ENCODE peak calls at places on chromosomes 13 and 19, in five cellular contexts. One of them, this sample, is unnamed.

GRCh38 chr13:110643768-110644421 is 28.6 kb downstream of the NAXD start:
- DNase-seq in IMR-90: no peak
- DNase-seq in body of pancreas: peak
- DNase-seq in AG09319: no peak
- DNase-seq in GM06990: no peak
- DNase-seq in this sample: no peak

GRCh38 chr19:54073829-54074228 is 7.3 kb downstream of the TARM1 start:
- DNase-seq in AG09319: no peak
- DNase-seq in GM06990: no peak
- DNase-seq in IMR-90: no peak
- DNase-seq in body of pancreas: no peak
- DNase-seq in this sample: no peak

GRCh38 chr13:24892844-24893243 is 128.9 kb downstream of the RNF17 start:
- DNase-seq in AG09319: no peak
- DNase-seq in GM06990: no peak
- DNase-seq in body of pancreas: no peak
- DNase-seq in IMR-90: no peak
- DNase-seq in this sample: no peak

GRCh38 chr19:7516281-7516862 is 469 bp downstream of the ZNF358 start:
- DNase-seq in GM06990: no peak
- DNase-seq in IMR-90: no peak
- DNase-seq in body of pancreas: no peak
- DNase-seq in AG09319: no peak
- DNase-seq in this sample: peak

GRCh38 chr13:23399254-23399796 is 34.2 kb downstream of the SACS start:
- DNase-seq in AG09319: no peak
- DNase-seq in body of pancreas: no peak
- DNase-seq in GM06990: no peak
- DNase-seq in IMR-90: no peak
- DNase-seq in this sample: no peak

GRCh38 chr13:113083402-113084061 is 22.1 kb upstream of the F7 start:
- DNase-seq in AG09319: no peak
- DNase-seq in IMR-90: peak
- DNase-seq in GM06990: no peak
- DNase-seq in body of pancreas: no peak
- DNase-seq in this sample: no peak

GRCh38 chr19:10815969-10816635 is 19.9 kb downstream of the TMED1 start:
- DNase-seq in body of pancreas: no peak
- DNase-seq in IMR-90: peak
- DNase-seq in GM06990: no peak
- DNase-seq in AG09319: no peak
- DNase-seq in this sample: no peak

GRCh38 chr19:45753548-45753947 is 15.5 kb downstream of the SIX5 start:
- DNase-seq in GM06990: no peak
- DNase-seq in body of pancreas: peak
- DNase-seq in IMR-90: no peak
- DNase-seq in AG09319: no peak
- DNase-seq in this sample: no peak

GRCh38 chr19:33998739-33999345 is 173.5 kb upstream of the LSM14A start:
- DNase-seq in IMR-90: no peak
- DNase-seq in body of pancreas: no peak
- DNase-seq in GM06990: no peak
- DNase-seq in AG09319: no peak
- DNase-seq in this sample: no peak

GRCh38 chr19:1177322-1178114 is 3.5 kb upstream of the SBNO2 start:
- DNase-seq in GM06990: no peak
- DNase-seq in IMR-90: peak
- DNase-seq in AG09319: peak
- DNase-seq in body of pancreas: no peak
- DNase-seq in this sample: no peak

GRCh38 chr19:36114763-36115452 is at the start of gene POLR2I:
- DNase-seq in IMR-90: peak
- DNase-seq in body of pancreas: peak
- DNase-seq in GM06990: peak
- DNase-seq in AG09319: peak
- DNase-seq in this sample: peak

GRCh38 chr19:36115453-36116343 is at the start of gene TBCB:
- DNase-seq in body of pancreas: no peak
- DNase-seq in GM06990: no peak
- DNase-seq in IMR-90: peak
- DNase-seq in AG09319: no peak
- DNase-seq in this sample: peak

GRCh38 chr19:36113425-36113824 is 1.2 kb downstream of the POLR2I start:
- DNase-seq in IMR-90: no peak
- DNase-seq in AG09319: no peak
- DNase-seq in body of pancreas: no peak
- DNase-seq in GM06990: no peak
- DNase-seq in this sample: no peak

GRCh38 chr19:36112678-36113077 is 1.7 kb downstream of the OVOL3 start:
- DNase-seq in IMR-90: no peak
- DNase-seq in body of pancreas: no peak
- DNase-seq in GM06990: no peak
- DNase-seq in AG09319: no peak
- DNase-seq in this sample: no peak

GRCh38 chr19:36113895-36114762 is 546 bp downstream of the POLR2I start:
- DNase-seq in AG09319: no peak
- DNase-seq in IMR-90: peak
- DNase-seq in body of pancreas: peak
- DNase-seq in GM06990: no peak
- DNase-seq in this sample: peak
- TF ChIP-seq CTCF in AG09319: no peak
- TF ChIP-seq CTCF in IMR-90: peak
- TF ChIP-seq CTCF in body of pancreas: peak
- TF ChIP-seq CTCF in GM06990: no peak
- TF ChIP-seq CTCF in this sample: no peak

DNA sequence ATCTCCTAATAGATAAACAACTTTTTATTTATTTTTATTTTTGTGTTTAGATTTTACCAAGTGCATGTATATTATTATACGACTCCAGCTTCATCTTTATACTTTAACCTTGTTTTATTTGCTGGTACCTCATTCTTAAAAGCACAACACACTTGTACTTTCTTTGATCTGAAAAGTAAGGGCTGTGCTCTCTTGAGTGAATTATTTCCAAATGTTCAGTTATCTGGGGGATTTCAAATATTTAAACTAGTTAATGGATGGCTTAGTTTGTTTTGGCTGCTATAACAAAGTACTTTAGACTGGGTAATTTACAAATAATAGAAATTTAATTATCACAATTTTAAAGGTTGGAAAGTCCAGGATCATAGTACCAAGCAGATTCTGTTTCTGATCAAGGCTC is 1148.2 kb upstream of the PCDH9 start:
- DNase-seq in body of pancreas: no peak
- DNase-seq in AG09319: no peak
- DNase-seq in IMR-90: no peak
- DNase-seq in GM06990: no peak
- DNase-seq in this sample: no peak
- TF ChIP-seq CTCF in body of pancreas: no peak
- TF ChIP-seq CTCF in AG09319: no peak
- TF ChIP-seq CTCF in IMR-90: no peak
- TF ChIP-seq CTCF in GM06990: no peak
- TF ChIP-seq CTCF in this sample: no peak

GRCh38 chr19:48807590-48808308 is 3.1 kb downstream of the BCAT2 start:
- DNase-seq in IMR-90: no peak
- DNase-seq in body of pancreas: peak
- DNase-seq in GM06990: no peak
- DNase-seq in AG09319: no peak
- DNase-seq in this sample: no peak
- TF ChIP-seq CTCF in IMR-90: no peak
- TF ChIP-seq CTCF in body of pancreas: no peak
- TF ChIP-seq CTCF in GM06990: peak
- TF ChIP-seq CTCF in AG09319: no peak
- TF ChIP-seq CTCF in this sample: no peak

DNA sequence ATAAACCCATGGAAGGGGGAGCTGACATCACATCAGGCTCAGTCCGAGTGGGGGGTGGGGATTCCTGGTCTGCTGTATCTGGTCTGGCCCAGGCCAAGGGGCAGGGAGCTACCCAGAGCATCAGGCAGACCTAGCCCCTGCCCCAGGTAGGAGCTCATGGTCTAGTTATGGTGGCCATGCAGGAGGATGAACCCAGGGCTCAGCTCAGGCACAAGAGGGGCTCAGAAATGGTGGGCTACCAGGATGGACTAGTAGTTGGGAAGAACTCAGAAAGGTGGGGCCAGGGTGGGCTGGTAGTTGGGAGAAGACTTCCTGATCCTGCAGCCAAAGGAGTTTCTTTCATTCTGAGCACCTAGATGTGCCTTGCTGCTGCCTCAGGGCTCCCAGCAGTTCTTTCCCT is 14.3 kb downstream of the VSTM2B start:
- DNase-seq in GM06990: no peak
- DNase-seq in IMR-90: no peak
- DNase-seq in AG09319: no peak
- DNase-seq in body of pancreas: no peak
- DNase-seq in this sample: no peak
- TF ChIP-seq CTCF in GM06990: no peak
- TF ChIP-seq CTCF in IMR-90: no peak
- TF ChIP-seq CTCF in AG09319: no peak
- TF ChIP-seq CTCF in body of pancreas: no peak
- TF ChIP-seq CTCF in this sample: no peak

GRCh38 chr13:109500146-109500773 is 286.1 kb downstream of the IRS2 start:
- DNase-seq in body of pancreas: no peak
- DNase-seq in IMR-90: peak
- DNase-seq in AG09319: no peak
- DNase-seq in GM06990: no peak
- DNase-seq in this sample: no peak
- TF ChIP-seq CTCF in body of pancreas: no peak
- TF ChIP-seq CTCF in IMR-90: peak
- TF ChIP-seq CTCF in AG09319: no peak
- TF ChIP-seq CTCF in GM06990: no peak
- TF ChIP-seq CTCF in this sample: no peak

DNA sequence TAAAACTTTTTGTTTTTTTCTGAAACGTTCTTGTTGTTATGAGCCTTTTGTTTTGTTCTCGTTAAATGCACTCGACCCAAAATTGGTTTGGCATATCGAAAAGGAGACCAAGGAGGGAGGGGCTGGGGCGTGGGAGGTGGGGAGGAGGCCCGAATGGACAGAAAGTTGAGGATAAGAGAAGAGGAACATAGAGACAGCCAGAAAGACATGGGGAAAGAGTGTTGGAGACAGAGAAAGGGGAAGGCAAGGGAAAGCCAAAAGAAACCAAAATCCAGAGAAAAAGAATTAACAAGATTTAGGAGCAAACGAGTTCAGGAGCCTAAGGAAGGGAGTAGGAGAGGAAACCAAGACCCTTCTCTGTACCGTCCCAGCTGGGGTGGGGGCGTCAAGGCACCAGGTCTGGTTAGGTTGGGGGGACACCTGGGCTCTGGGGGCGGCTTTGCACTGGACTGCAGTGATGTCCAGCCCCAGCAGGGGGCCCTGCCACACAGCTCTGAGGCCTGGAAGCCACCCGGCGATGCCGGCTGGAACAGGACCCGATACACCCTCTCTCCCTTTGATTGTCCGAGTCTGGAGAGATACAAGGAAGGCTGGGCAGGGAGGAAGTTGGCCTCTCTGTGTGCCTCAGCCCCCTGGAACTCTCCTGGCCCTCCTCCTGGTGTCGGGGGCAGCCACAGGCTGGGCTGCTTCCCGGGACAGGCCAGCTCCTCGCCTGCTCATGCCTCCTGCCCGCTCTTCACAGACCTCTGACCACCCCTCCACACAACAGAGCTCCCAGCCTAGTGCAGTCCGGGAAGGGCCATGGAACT is 11.6 kb upstream of the ASF1B start:
- DNase-seq in IMR-90: peak
- DNase-seq in AG09319: peak
- DNase-seq in GM06990: no peak
- DNase-seq in body of pancreas: peak
- DNase-seq in this sample: peak
- TF ChIP-seq CTCF in IMR-90: peak
- TF ChIP-seq CTCF in AG09319: peak
- TF ChIP-seq CTCF in GM06990: peak
- TF ChIP-seq CTCF in body of pancreas: peak
- TF ChIP-seq CTCF in this sample: peak

GRCh38 chr13:108269601-108270328 is at the start of gene TNFSF13B:
- DNase-seq in IMR-90: peak
- DNase-seq in GM06990: peak
- DNase-seq in AG09319: no peak
- DNase-seq in body of pancreas: peak
- DNase-seq in this sample: peak
- TF ChIP-seq CTCF in IMR-90: no peak
- TF ChIP-seq CTCF in GM06990: peak
- TF ChIP-seq CTCF in AG09319: peak
- TF ChIP-seq CTCF in body of pancreas: peak
- TF ChIP-seq CTCF in this sample: no peak

DNA sequence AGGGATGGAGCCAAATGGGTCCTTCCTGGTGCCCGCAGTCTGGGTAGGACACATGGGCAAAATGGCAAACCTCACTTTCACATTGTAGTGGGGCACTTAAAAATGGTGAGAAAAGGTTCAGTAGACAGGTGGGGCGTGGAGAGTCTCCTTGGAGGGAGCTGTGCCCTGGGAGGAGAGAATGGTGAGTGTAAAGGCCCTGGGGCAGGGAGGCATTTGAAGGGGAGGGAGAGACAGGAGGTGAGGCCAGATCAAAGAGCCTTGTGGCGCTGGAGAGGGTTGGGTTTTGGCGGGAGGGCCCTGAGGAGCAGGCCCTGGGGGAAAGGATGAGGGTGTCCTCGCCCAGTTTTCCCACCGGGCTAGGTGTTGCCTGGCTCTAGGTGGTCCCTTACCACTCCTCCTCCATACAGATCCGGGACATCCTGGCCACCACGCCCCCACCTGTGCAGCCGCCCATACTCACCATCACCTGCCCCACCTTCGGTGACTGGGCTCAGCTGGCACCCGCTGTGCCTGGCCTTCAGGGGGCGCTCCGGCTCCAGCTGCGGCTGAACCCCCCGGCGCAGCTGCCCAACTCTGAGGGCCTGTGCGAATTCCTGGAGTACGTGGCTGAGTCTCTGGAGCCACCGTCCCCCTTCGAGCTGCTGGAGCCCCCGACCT is 6.3 kb downstream of the MAP1S start:
- DNase-seq in GM06990: no peak
- DNase-seq in body of pancreas: no peak
- DNase-seq in IMR-90: no peak
- DNase-seq in AG09319: no peak
- DNase-seq in this sample: no peak
- TF ChIP-seq CTCF in GM06990: peak
- TF ChIP-seq CTCF in body of pancreas: no peak
- TF ChIP-seq CTCF in IMR-90: peak
- TF ChIP-seq CTCF in AG09319: peak
- TF ChIP-seq CTCF in this sample: peak